ENCODE peak calls at places on chromosomes 12 and 14, in eight cellular contexts. C, G, Y, Z, J, U, B and S are unnamed samples.

GRCh38 chr12:54166543-54167499 is 22.0 kb downstream of the SMUG1 start:
- DNase-seq in C (no peak), G (no peak), Y (no peak), Z (no peak), J (no peak), U (no peak), B (no peak), S (no peak)

GRCh38 chr12:77578471-77579262 is 252.0 kb upstream of the NAV3 start:
- DNase-seq in C (no peak), G (no peak), Y (no peak), Z (no peak), J (no peak), U (no peak), B (no peak), S (no peak)

GRCh38 chr14:99579077-99579836 is 24.8 kb downstream of the CCDC85C start:
- DNase-seq in C (no peak), G (peak), Y (no peak), Z (no peak), J (peak), U (no peak), B (no peak), S (no peak)

GRCh38 chr14:31440280-31440679 is 17.0 kb downstream of the DTD2 start:
- DNase-seq in C (no peak), G (no peak), Y (no peak), Z (no peak), J (no peak), U (no peak), B (no peak), S (no peak)

GRCh38 chr14:85587152-85587697 is 57.3 kb downstream of the FLRT2 start:
- DNase-seq in C (no peak), G (peak), Y (peak), Z (no peak), J (peak), U (peak), B (no peak), S (no peak)

GRCh38 chr12:32365473-32366064 is 33.8 kb upstream of the FGD4 start:
- DNase-seq in C (peak), G (peak), Y (peak), Z (peak), J (peak), U (peak), B (peak), S (peak)

GRCh38 chr12:124927325-124928094 is 13.1 kb upstream of the UBC start:
- DNase-seq in C (no peak), G (peak), Y (peak), Z (peak), J (peak), U (no peak), B (peak), S (peak)

GRCh38 chr12:47397664-47398281 is 308.1 kb downstream of the RPAP3 start:
- DNase-seq in C (no peak), G (peak), Y (peak), Z (peak), J (peak), U (no peak), B (peak), S (peak)

GRCh38 chr12:5242440-5242839 is 189.5 kb upstream of the NTF3 start:
- DNase-seq in C (no peak), G (no peak), Y (no peak), Z (no peak), J (no peak), U (no peak), B (no peak), S (no peak)

GRCh38 chr12:106139422-106140141 is 828 bp upstream of the NUAK1 start:
- DNase-seq in C (peak), G (peak), Y (no peak), Z (peak), J (peak), U (no peak), B (peak), S (no peak)

GRCh38 chr12:50979369-50980052 is 27.2 kb downstream of the HIGD1C start:
- DNase-seq in C (no peak), G (no peak), Y (no peak), Z (no peak), J (no peak), U (no peak), B (no peak), S (no peak)

GRCh38 chr12:57840701-57841100 is 5.8 kb downstream of the CTDSP2 start:
- DNase-seq in C (no peak), G (peak), Y (no peak), Z (no peak), J (no peak), U (no peak), B (no peak), S (no peak)

GRCh38 chr14:72651715-72652114 is 242.2 kb downstream of the DPF3 start:
- DNase-seq in C (peak), G (no peak), Y (no peak), Z (no peak), J (no peak), U (no peak), B (no peak), S (no peak)

GRCh38 chr12:115194448-115194847 is 510.5 kb upstream of the TBX3 start:
- DNase-seq in C (no peak), G (no peak), Y (no peak), Z (peak), J (no peak), U (no peak), B (no peak), S (no peak)

GRCh38 chr12:59972941-59973340 is 377.1 kb downstream of the SLC16A7 start:
- DNase-seq in C (no peak), G (peak), Y (no peak), Z (no peak), J (no peak), U (peak), B (no peak), S (no peak)

GRCh38 chr12:75670175-75670574 is 158.8 kb upstream of the KRR1 start:
- DNase-seq in C (no peak), G (no peak), Y (no peak), Z (no peak), J (no peak), U (no peak), B (no peak), S (no peak)

GRCh38 chr14:95253039-95253620 is 66.6 kb downstream of the CLMN start:
- DNase-seq in C (no peak), G (no peak), Y (no peak), Z (no peak), J (no peak), U (no peak), B (no peak), S (no peak)

GRCh38 chr14:101098641-101099040 is 195.1 kb upstream of the RTL1 start:
- DNase-seq in C (no peak), G (no peak), Y (no peak), Z (no peak), J (no peak), U (peak), B (no peak), S (no peak)

GRCh38 chr14:61281186-61281676 is at the start of gene TMEM30B:
- DNase-seq in C (no peak), G (peak), Y (no peak), Z (no peak), J (peak), U (no peak), B (no peak), S (no peak)

GRCh38 chr12:49984476-49984890 is 11.7 kb downstream of the AQP6 start:
- DNase-seq in C (no peak), G (no peak), Y (no peak), Z (no peak), J (no peak), U (no peak), B (no peak), S (no peak)

GRCh38 chr14:71467419-71467818 is 464.8 kb upstream of the RGS6 start:
- DNase-seq in C (no peak), G (no peak), Y (no peak), Z (no peak), J (no peak), U (no peak), B (no peak), S (no peak)

GRCh38 chr14:74967618-74968017 is 12.2 kb upstream of the PGF start:
- DNase-seq in C (no peak), G (no peak), Y (no peak), Z (no peak), J (no peak), U (no peak), B (no peak), S (no peak)

GRCh38 chr12:67388331-67389163 is 119.4 kb downstream of the CAND1 start:
- DNase-seq in C (no peak), G (no peak), Y (no peak), Z (peak), J (no peak), U (no peak), B (peak), S (no peak)

GRCh38 chr14:26478967-26479366 is 118.9 kb downstream of the NOVA1 start:
- DNase-seq in C (no peak), G (no peak), Y (no peak), Z (no peak), J (no peak), U (no peak), B (no peak), S (no peak)

GRCh38 chr14:61178226-61179060 is 102.7 kb downstream of the TMEM30B start:
- DNase-seq in C (no peak), G (peak), Y (peak), Z (no peak), J (no peak), U (peak), B (peak), S (no peak)

GRCh38 chr12:68240975-68241374 is 12.4 kb downstream of the IL22 start:
- DNase-seq in C (no peak), G (peak), Y (peak), Z (no peak), J (no peak), U (no peak), B (no peak), S (no peak)

GRCh38 chr12:120625557-120626419 is 14.6 kb upstream of the CABP1 start:
- DNase-seq in C (no peak), G (no peak), Y (no peak), Z (peak), J (no peak), U (no peak), B (peak), S (peak)

GRCh38 chr12:107775093-107775721 is 703 bp downstream of the ASCL4 start:
- DNase-seq in C (no peak), G (no peak), Y (peak), Z (peak), J (no peak), U (no peak), B (no peak), S (no peak)

GRCh38 chr14:71246539-71246938 is 339.3 kb downstream of the PCNX1 start:
- DNase-seq in C (no peak), G (no peak), Y (peak), Z (no peak), J (no peak), U (no peak), B (no peak), S (no peak)

GRCh38 chr12:14937689-14938088 is 648 bp downstream of the ERP27 start:
- DNase-seq in C (no peak), G (no peak), Y (no peak), Z (peak), J (no peak), U (no peak), B (no peak), S (peak)

GRCh38 chr12:685388-685787 is 22.1 kb upstream of the NINJ2 start:
- DNase-seq in C (no peak), G (peak), Y (peak), Z (no peak), J (no peak), U (peak), B (no peak), S (peak)